ENCODE peak calls at places on chromosomes 7 and 10, in nine cellular contexts. P, B, O, F, R, A, X, M and Q are unnamed samples. For H3K4me1, the result is how much of the 10 kb centered on the place peaks cover.

GRCh38 chr7:26538683-26539082 is 247.0 kb downstream of the SNX10 start:
- DNase-seq in O (no peak), M (no peak), B (no peak), F (no peak), P (no peak), R (no peak), X (no peak), A (no peak), Q (no peak)

GRCh38 chr10:67837519-67838314 is at the start of gene DNAJC12:
- DNase-seq in O (no peak), A (no peak), R (no peak), F (peak), X (peak), M (peak), P (no peak), B (peak), Q (no peak)

GRCh38 chr10:24483701-24484100 is 240.0 kb downstream of the ARHGAP21 start:
- DNase-seq in O (peak), F (peak), A (no peak), P (peak), R (no peak), B (no peak), M (peak), X (no peak), Q (peak)

GRCh38 chr7:43076189-43076605 is 36.2 kb upstream of the HECW1 start:
- DNase-seq in O (no peak), M (peak), A (no peak), P (no peak), B (no peak), F (no peak), X (peak), R (no peak), Q (no peak)

GRCh38 chr10:2222631-2223030 is 485.3 kb upstream of the ADARB2 start:
- DNase-seq in X (no peak), A (no peak), O (no peak), M (no peak), F (no peak), P (no peak), R (no peak), B (no peak), Q (no peak)

GRCh38 chr10:33523236-33523792 is 188.8 kb upstream of the NRP1 start:
- DNase-seq in B (no peak), O (no peak), R (no peak), M (no peak), F (no peak), A (no peak), P (peak), X (no peak), Q (no peak)

GRCh38 chr10:7365029-7365750 is 45.6 kb downstream of the SFMBT2 start:
- DNase-seq in A (no peak), B (no peak), R (no peak), F (no peak), M (no peak), P (no peak), O (no peak), X (no peak), Q (no peak)

GRCh38 chr7:292826-293225 is 2.9 kb downstream of the FOXL3 start:
- DNase-seq in A (no peak), O (no peak), B (no peak), M (no peak), P (no peak), X (no peak), F (no peak), R (no peak), Q (no peak)

GRCh38 chr10:122558452-122558851 is 2.1 kb upstream of the DMBT1 start:
- DNase-seq in R (no peak), O (no peak), M (no peak), P (no peak), F (no peak), A (no peak), X (no peak), B (no peak), Q (no peak)

GRCh38 chr7:41621953-41622831 is 80.7 kb downstream of the INHBA start:
- DNase-seq in F (no peak), X (no peak), R (no peak), O (no peak), M (no peak), A (no peak), B (no peak), P (no peak), Q (no peak)

GRCh38 chr10:75399461-75400162 is 2.0 kb downstream of the ZNF503 start:
- DNase-seq in P (peak), O (no peak), M (peak), A (peak), B (peak), R (no peak), F (peak), X (no peak), Q (peak)
- H3K4me3 ChIP-seq in P (peak), O (peak), M (peak), A (peak), B (peak), R (peak), F (peak), X (no peak), Q (peak)

GRCh38 chr10:119893845-119894427 is 1.4 kb downstream of the SEC23IP start:
- DNase-seq in R (no peak), M (no peak), F (no peak), B (no peak), X (no peak), O (no peak), P (no peak), A (no peak), Q (no peak)
- H3K4me1 ChIP-seq in R (half or more), M (under half), F (under half), B (under half), X (under half), O (under half), P (under half), A (half or more), Q (under half)

DNA sequence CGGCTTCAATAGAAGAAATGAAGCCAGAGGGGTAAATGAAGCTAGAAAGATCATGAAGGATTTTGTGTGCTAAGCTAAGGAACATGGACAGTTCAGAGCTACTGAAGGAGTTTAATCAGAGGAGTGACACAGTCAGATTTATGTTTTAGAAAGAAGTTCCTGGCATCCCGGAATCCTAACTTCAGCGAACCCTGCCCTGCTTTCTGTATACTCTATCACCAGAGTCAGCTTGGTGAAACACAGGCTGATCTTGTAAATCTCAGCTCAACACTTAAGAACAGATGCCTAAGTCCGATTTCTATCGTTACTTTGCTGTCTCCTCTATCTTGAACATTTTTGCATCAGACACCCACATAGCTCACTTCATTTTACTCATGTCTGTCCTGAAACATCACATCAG is 9.1 kb downstream of the AHR start:
- DNase-seq in R (no peak), F (no peak), O (no peak), M (no peak), P (no peak), X (no peak), A (no peak), B (no peak), Q (no peak)
- H3K4me3 ChIP-seq in R (peak), F (no peak), O (no peak), M (no peak), P (no peak), X (no peak), A (peak), B (no peak), Q (peak)

GRCh38 chr7:55109384-55110167 is 90.8 kb downstream of the EGFR start:
- DNase-seq in B (no peak), O (peak), F (no peak), A (no peak), X (no peak), M (no peak), P (no peak), R (no peak), Q (no peak)
- H3K4me1 ChIP-seq in B (under half), O (under half), F (under half), A (under half), X (under half), M (under half), P (half or more), R (half or more), Q (under half)

GRCh38 chr7:64310426-64310825 is 3.3 kb upstream of the ZNF736 start:
- DNase-seq in A (no peak), O (no peak), B (no peak), X (no peak), M (no peak), F (no peak), P (no peak), R (peak), Q (no peak)

GRCh38 chr7:64313740-64314491 is at the start of gene ZNF736:
- DNase-seq in A (peak), X (peak), M (peak), F (no peak), R (peak), O (peak), P (peak), B (peak), Q (peak)

GRCh38 chr7:64312826-64313225 is 935 bp upstream of the ZNF736 start:
- DNase-seq in R (no peak), P (no peak), M (no peak), B (no peak), X (no peak), F (no peak), O (no peak), A (no peak), Q (no peak)

GRCh38 chr7:64314493-64315020 is 796 bp downstream of the ZNF736 start:
- DNase-seq in B (no peak), R (no peak), M (no peak), F (no peak), P (no peak), A (no peak), X (peak), O (no peak), Q (no peak)
- H3K4me3 ChIP-seq in B (peak), R (peak), M (peak), F (no peak), P (peak), A (peak), X (peak), O (peak), Q (peak)

DNA sequence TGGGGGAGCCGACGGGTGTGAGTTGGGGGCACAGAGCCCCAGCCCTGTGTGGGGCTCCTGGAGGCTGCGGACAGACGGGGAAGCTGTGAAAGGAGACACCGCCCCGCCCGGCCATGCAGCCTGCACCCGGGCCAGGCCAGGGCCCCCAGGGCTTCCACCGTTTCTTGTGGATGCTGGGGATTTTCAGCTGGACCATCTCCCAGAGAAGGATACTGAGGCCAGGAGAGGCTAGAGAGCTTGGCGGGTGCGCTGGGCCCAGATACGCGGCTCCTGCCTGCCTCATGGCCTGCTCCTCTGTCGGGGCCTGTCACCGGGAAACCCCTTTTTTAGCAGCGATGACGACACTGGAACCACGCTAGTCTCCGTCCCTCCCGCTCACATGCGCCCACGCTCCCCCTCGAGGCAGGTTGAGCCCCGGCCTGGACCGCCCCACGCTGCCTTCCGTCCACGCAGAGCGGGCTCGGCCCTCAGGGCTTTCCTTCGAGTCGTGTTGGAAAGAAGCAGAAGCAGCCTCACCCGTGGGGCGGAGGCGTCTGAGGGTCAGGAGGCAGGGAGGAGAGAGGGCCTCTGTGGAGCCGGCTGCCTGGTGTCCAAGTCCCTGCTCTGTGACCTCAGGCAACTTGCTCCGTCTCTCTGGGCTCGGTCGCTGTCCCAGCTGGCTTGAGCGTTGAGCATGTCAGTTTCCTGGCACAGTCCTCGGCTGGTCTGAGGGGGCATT is 11.7 kb downstream of the TMEM184A start:
- DNase-seq in B (no peak), P (no peak), M (no peak), R (no peak), F (no peak), A (no peak), O (no peak), X (no peak), Q (no peak)
- H3K4me1 ChIP-seq in B (under half), P (under half), M (under half), R (under half), F (under half), A (under half), O (under half), X (under half), Q (under half)

DNA sequence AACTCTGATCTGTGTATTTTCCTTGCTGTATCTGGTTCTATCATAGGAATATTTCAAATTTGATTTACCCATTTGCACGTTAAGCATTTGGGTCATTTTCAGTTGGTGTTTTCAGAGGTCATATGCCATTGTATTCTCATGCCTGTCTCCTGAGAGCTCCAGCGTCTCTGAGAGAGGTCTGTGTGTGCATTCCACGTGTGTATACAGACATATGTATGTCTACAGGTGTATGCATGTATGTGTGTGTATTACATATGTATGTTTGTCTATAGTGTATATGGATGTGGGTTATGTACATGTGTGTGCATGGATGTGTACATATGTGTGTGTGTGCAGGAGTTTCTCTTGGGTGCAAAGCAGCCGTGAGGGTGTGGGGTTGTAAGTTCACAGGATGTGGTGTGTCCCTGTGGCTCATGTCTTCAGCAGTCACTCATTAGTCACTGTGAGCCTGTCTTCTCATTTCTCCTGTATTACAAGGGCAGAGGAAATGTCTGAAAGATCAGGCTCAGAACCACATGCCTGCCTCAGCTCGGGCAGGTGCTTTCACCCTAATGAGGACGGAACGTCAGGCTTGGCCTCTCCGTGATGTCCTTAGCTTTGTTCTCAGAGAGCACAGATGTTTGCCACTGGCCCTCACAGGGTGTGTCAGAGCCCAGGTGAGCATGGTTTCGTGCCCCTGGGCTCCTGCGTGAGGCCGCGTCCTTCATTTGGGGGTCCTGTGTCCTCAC is 101.6 kb downstream of the NKX6-2 start:
- DNase-seq in P (peak), B (no peak), O (no peak), A (no peak), X (no peak), F (no peak), M (no peak), R (no peak), Q (no peak)
- H3K4me3 ChIP-seq in P (no peak), B (no peak), O (no peak), A (no peak), X (no peak), F (no peak), M (no peak), R (no peak), Q (no peak)

DNA sequence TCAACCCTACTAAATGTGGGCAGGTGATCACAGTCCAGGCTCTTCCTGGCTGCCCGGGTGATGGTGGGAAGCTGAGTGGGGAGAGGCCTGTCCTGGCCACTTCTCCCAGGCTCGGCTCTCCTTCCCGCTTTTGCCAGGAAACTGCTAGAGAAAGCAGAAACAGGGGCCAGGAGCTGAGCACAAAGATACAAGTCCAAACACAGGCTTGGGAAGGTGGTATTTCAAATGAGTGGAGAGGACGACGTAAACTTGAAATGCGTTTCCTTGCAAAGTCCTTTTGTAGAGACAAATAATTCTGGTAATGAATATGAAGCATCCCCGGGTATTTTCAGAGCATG is 217.9 kb upstream of the KLF14 start:
- DNase-seq in P (no peak), B (no peak), O (no peak), R (no peak), A (no peak), F (no peak), X (no peak), M (no peak), Q (no peak)
- H3K4me1 ChIP-seq in P (under half), B (under half), O (under half), R (half or more), A (under half), F (under half), X (under half), M (half or more), Q (under half)

GRCh38 chr10:86375204-86375603 is 8.6 kb upstream of the GRID1 start:
- DNase-seq in B (no peak), O (no peak), X (no peak), F (no peak), A (no peak), P (no peak), R (no peak), M (no peak), Q (no peak)

GRCh38 chr10:86376403-86376802 is 9.8 kb upstream of the GRID1 start:
- DNase-seq in A (no peak), F (no peak), B (no peak), P (no peak), M (no peak), R (peak), O (no peak), X (no peak), Q (no peak)

GRCh38 chr10:86374664-86375063 is 8.1 kb upstream of the GRID1 start:
- DNase-seq in R (no peak), M (no peak), B (no peak), A (no peak), F (no peak), X (no peak), O (no peak), P (no peak), Q (no peak)

GRCh38 chr10:86377797-86378146 is 11.2 kb upstream of the GRID1 start:
- DNase-seq in B (no peak), R (peak), M (no peak), A (no peak), F (no peak), X (no peak), O (no peak), P (no peak), Q (no peak)

GRCh38 chr10:86376852-86377796 is 10.5 kb upstream of the GRID1 start:
- DNase-seq in X (peak), B (peak), F (peak), P (peak), A (peak), M (peak), R (peak), O (no peak), Q (peak)
- H3K4me3 ChIP-seq in X (no peak), B (peak), F (no peak), P (no peak), A (peak), M (no peak), R (no peak), O (no peak), Q (no peak)